ENCODE peak calls at places on chromosome 19, in five cellular contexts. Z is GM23338, Q is astrocyte, H is GM12878, N is K562. A is an unnamed sample.

GRCh38 chr19:30419581-30420180 is 47.5 kb downstream of the ZNF536 start:
- DNase-seq in Z (no peak), Q (no peak), H (no peak), N (no peak), A (no peak)

GRCh38 chr19:18731562-18732008 is 48.1 kb downstream of the CRTC1 start:
- DNase-seq in Z (no peak), Q (peak), H (no peak), N (peak), A (no peak)

GRCh38 chr19:2240881-2241760 is 4.5 kb downstream of the SF3A2 start:
- DNase-seq in Z (no peak), Q (no peak), H (no peak), N (no peak), A (no peak)

GRCh38 chr19:44621367-44621766 is 8.0 kb downstream of the IGSF23 start:
- DNase-seq in Z (no peak), Q (no peak), H (no peak), N (no peak), A (no peak)

GRCh38 chr19:47707135-47707925 is 5.9 kb upstream of the EHD2 start:
- DNase-seq in Z (peak), Q (peak), H (peak), N (peak), A (peak)

GRCh38 chr19:397941-398706 is 10.8 kb downstream of the C2CD4C start:
- DNase-seq in Z (no peak), Q (no peak), H (no peak), N (no peak), A (no peak)

GRCh38 chr19:2315818-2316353 is 7.9 kb upstream of the LINGO3 start:
- DNase-seq in Z (peak), Q (no peak), H (no peak), N (no peak), A (no peak)

GRCh38 chr19:10404888-10405808 is 1.8 kb upstream of the CDC37 start:
- DNase-seq in Z (peak), Q (no peak), H (no peak), N (peak), A (no peak)

GRCh38 chr19:17541184-17541759 is 14.2 kb upstream of the COLGALT1 start:
- DNase-seq in Z (no peak), Q (no peak), H (no peak), N (no peak), A (no peak)

GRCh38 chr19:48064509-48064908 is 20.6 kb upstream of the CABP5 start:
- DNase-seq in Z (peak), Q (peak), H (no peak), N (no peak), A (no peak)

GRCh38 chr19:3065675-3066357 is 3.5 kb upstream of the TLE5 start:
- DNase-seq in Z (no peak), Q (no peak), H (peak), N (no peak), A (no peak)

DNA sequence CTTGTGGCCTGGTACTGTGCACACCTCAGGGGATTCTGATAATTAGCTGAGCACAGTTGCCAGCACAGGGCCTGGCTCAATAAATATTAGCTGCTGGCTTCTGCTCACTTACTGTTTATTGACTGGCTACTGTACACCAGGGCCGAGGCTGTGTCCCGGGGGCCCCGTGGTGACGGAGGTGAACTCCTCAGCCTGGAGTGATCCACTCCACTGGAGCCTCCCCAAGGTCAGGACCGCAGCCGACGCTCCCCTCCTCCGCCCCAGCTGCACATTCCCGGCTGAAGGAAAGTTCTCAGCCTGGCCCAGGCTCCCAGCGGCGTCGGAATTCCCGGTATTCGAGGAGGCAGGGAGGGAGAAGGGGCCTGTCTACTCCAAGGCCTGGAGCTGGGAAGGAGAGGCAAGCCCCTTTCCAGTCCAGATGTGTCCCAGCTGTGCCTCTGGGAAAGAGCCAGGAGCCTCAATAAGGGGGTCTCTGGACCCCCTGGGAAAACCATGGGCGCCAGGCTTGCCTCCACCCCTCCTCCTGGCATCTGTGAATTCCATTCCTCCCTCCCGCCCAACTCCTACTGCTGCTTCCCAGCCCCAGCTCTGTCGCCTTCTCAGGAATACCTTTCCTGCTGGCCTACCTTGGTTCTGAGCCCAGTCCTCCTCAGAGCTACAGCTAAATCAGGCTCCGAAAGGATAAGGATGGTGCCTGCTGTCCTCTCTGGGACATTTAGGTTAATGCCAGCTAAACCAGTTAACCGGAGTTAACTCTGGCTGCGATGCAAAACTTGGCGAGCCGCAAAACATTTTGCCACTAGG is 7.2 kb downstream of the RPS16 start:
- DNase-seq in Z (peak), Q (peak), H (no peak), N (no peak), A (no peak)
- H3K4me2 ChIP-seq in Z (peak), Q (peak), H (no peak), N (no peak), A (no peak)

DNA sequence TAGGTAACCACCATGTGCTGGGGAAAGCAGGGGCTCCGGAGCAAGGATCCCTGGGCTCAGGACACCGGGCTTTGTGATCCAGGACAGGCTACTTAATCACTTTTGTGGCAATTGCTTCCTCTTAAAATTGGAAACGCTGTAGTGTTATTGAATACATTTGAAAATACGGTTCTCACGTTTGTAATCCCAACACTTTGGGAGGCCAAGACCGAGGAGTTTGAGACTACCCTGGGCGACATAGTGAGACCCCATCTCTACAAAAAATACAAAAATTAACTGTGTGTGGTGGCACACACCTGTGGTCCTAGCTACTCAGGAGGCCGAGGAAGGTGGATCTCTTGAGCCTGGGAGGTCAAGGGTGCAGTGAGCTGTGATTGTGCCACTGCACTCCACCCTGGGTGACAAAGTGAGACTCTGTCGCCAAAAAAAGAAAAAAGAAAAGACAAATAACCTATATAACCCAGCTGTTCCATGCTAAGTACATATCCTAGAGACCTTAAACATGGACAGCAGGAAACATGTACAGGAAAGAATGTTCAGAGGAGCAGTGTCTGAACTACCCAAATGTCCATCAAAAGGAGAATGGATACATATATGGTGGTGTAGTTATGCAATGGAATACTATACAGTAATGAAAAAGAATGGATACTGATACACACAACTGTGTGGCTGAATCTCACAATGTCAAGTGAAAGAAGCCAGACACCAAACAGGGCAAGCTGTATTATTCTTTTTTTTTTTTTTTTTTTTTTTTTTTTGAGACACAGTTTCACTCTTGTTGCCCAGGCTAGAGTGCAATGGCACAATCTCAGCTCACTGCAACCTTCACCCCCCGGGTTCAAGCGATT is 622 bp upstream of the PRODH2 start:
- DNase-seq in Z (no peak), Q (no peak), H (no peak), N (no peak), A (no peak)
- H3K4me2 ChIP-seq in Z (no peak), Q (no peak), H (no peak), N (no peak), A (no peak)

DNA sequence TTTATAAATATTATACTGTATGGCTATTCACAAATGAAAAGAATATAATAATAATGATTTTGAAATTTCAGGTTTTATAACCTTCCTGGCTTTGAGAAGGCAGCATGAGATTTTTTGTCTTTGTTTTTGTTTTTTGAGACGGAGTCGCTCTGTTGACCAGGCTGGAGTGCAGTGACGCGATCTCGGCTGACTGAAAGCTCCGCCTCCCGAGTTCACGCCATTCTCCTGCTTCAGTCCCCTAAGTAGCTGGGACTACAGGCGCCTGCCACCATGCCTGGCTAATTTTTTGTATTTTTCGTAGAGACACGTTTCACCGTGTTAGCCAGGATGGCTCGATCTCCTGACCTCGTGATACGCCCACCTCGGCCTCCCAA is 64.1 kb downstream of the ZNF429 start:
- DNase-seq in Z (no peak), Q (peak), H (no peak), N (no peak), A (peak)
- H3K4me2 ChIP-seq in Z (no peak), Q (peak), H (no peak), N (no peak), A (peak)

GRCh38 chr19:33292595-33293254 is 9.6 kb downstream of the CEBPA start:
- DNase-seq in Z (no peak), Q (no peak), H (no peak), N (no peak), A (no peak)
- H3K4me2 ChIP-seq in Z (no peak), Q (peak), H (no peak), N (no peak), A (peak)

GRCh38 chr19:39237200-39238184 is 7.3 kb downstream of the IFNL3 start:
- DNase-seq in Z (peak), Q (no peak), H (peak), N (peak), A (peak)

GRCh38 chr19:39236527-39236926 is 8.3 kb downstream of the IFNL3 start:
- DNase-seq in Z (no peak), Q (no peak), H (no peak), N (no peak), A (no peak)

GRCh38 chr19:39238209-39238608 is 6.6 kb downstream of the IFNL3 start:
- DNase-seq in Z (no peak), Q (no peak), H (no peak), N (no peak), A (no peak)

GRCh38 chr19:39240421-39240820 is 4.4 kb downstream of the IFNL3 start:
- DNase-seq in Z (no peak), Q (no peak), H (no peak), N (no peak), A (no peak)

DNA sequence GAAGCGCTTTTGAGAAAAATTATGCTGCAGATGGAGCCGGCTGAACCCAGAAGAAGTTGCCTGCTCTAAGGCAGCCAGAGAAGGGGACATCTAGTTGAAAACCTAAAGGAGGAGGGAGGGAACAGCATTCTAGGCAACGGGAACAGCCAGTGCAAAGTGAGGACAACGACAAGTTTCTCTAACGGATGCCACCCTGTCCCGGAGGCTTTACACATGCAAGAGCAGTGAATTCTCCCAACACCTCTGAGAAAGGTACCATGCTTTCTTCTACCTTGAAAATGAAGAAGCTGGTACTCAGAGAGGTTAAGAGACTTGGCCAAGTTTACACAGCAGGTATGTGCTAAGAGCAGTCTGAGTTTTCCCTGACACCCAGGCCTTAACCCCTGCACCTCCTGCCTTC is 5.9 kb downstream of the IFNL3 start:
- DNase-seq in Z (no peak), Q (no peak), H (no peak), N (no peak), A (no peak)
- H3K4me2 ChIP-seq in Z (no peak), Q (no peak), H (no peak), N (no peak), A (no peak)